ENCODE peak calls at places on chromosomes 16 and 17, in seven cellular contexts. C is testis, V is thyroid gland, B is endothelial cell of umbilical vein, X is tibial nerve, H is A549, Y is lower leg skin. L is an unnamed sample.

GRCh38 chr17:16288860-16289571 is 64.3 kb downstream of the CENPV start:
- DNase-seq in B (no peak), H (no peak), Y (no peak), V (no peak), X (no peak), C (no peak), L (no peak)

GRCh38 chr17:4994081-4994595 is 3.2 kb downstream of the INCA1 start:
- DNase-seq in B (no peak), X (no peak), H (no peak), C (no peak), V (no peak), Y (no peak), L (no peak)

GRCh38 chr17:12047977-12048376 is 27.3 kb downstream of the MAP2K4 start:
- DNase-seq in X (no peak), B (peak; percentile 35), Y (no peak), H (no peak), V (no peak), C (no peak), L (no peak)

GRCh38 chr16:130533-131173 is 7.8 kb downstream of the NPRL3 start:
- DNase-seq in H (no peak), Y (no peak), B (no peak), C (no peak), V (no peak), X (no peak), L (no peak)

GRCh38 chr16:48444574-48444973 is 59.4 kb upstream of the SIAH1 start:
- DNase-seq in C (no peak), V (no peak), Y (no peak), H (peak; percentile 73), X (no peak), B (peak; percentile 30), L (peak; percentile 29)

GRCh38 chr17:7977039-7977438 is 25.4 kb upstream of the GUCY2D start:
- DNase-seq in B (no peak), C (no peak), V (no peak), Y (no peak), H (no peak), X (no peak), L (no peak)

GRCh38 chr17:17227608-17228520 is 9.1 kb downstream of the FLCN start:
- DNase-seq in B (no peak), X (no peak), V (no peak), C (peak; percentile 61), Y (no peak), H (no peak), L (no peak)

GRCh38 chr16:10862432-10862831 is 14.6 kb upstream of the CIITA start:
- DNase-seq in X (peak; percentile 64), H (no peak), C (peak; percentile 43), Y (peak; percentile 63), B (no peak), V (no peak), L (peak; percentile 69)

GRCh38 chr17:70622382-70623260 is 453.3 kb downstream of the KCNJ2 start:
- DNase-seq in B (peak; percentile 76), Y (no peak), H (peak; percentile 25), C (peak; percentile 31), X (no peak), V (peak; percentile 25), L (no peak)

GRCh38 chr16:495127-495748 is 32.3 kb upstream of the CAPN15 start:
- DNase-seq in B (peak; percentile 49), Y (no peak), V (no peak), H (peak; percentile 73), C (peak; percentile 60), X (peak; percentile 14), L (no peak)

GRCh38 chr17:73293480-73293911 is 18.3 kb downstream of the CDC42EP4 start:
- DNase-seq in C (peak; percentile 43), X (no peak), Y (no peak), B (no peak), V (peak; percentile 96), H (no peak), L (no peak)

GRCh38 chr16:85570213-85570734 is 42.8 kb upstream of the GSE1 start:
- DNase-seq in Y (no peak), V (peak; percentile 46), B (no peak), C (no peak), H (no peak), X (no peak), L (no peak)

GRCh38 chr16:64900029-64900428 is 221.8 kb downstream of the CDH11 start:
- DNase-seq in H (no peak), Y (no peak), C (no peak), X (no peak), V (no peak), B (no peak), L (no peak)

GRCh38 chr16:87101903-87102302 is 215.3 kb downstream of the C16orf95 start:
- DNase-seq in B (no peak), H (no peak), Y (no peak), C (no peak), V (no peak), X (no peak), L (no peak)

GRCh38 chr17:39365252-39365651 is 36.2 kb downstream of the FBXL20 start:
- DNase-seq in H (no peak), V (no peak), X (no peak), B (no peak), C (no peak), Y (peak; percentile 18), L (no peak)

GRCh38 chr17:14942511-14943185 is 322.5 kb downstream of the PMP22 start:
- DNase-seq in Y (peak; percentile 24), X (no peak), V (no peak), C (no peak), H (no peak), B (no peak), L (no peak)

GRCh38 chr16:27841911-27842310 is 221.6 kb downstream of the GSG1L start:
- DNase-seq in V (no peak), B (no peak), X (no peak), Y (no peak), C (no peak), H (no peak), L (no peak)

DNA sequence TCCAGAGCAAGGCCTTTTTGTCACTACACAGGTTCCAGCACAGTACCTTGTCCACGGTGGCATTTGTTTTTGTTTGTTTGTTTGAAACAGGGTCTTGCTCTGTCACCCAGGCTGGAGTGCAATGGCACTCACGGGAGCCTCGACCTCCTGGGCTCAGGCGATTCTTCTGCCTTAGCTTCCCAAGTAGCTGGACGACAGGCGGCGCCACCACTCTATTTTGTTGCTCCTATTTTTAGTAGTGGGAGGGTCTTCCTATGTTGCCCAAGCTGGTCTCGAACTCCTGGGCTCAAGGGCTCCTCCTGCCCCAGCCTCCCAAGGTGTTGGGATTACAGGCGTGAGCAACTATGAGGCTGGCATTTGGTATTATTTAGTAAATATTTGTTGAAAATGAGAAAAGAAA is 10.3 kb downstream of the MRC2 start:
- DNase-seq in C (no peak), B (no peak), Y (no peak), V (no peak), X (no peak), H (no peak), L (no peak)
- TF ChIP-seq CTCF in C (no peak), B (no peak), Y (no peak), V (no peak), X (no peak), H (no peak), L (no peak)

DNA sequence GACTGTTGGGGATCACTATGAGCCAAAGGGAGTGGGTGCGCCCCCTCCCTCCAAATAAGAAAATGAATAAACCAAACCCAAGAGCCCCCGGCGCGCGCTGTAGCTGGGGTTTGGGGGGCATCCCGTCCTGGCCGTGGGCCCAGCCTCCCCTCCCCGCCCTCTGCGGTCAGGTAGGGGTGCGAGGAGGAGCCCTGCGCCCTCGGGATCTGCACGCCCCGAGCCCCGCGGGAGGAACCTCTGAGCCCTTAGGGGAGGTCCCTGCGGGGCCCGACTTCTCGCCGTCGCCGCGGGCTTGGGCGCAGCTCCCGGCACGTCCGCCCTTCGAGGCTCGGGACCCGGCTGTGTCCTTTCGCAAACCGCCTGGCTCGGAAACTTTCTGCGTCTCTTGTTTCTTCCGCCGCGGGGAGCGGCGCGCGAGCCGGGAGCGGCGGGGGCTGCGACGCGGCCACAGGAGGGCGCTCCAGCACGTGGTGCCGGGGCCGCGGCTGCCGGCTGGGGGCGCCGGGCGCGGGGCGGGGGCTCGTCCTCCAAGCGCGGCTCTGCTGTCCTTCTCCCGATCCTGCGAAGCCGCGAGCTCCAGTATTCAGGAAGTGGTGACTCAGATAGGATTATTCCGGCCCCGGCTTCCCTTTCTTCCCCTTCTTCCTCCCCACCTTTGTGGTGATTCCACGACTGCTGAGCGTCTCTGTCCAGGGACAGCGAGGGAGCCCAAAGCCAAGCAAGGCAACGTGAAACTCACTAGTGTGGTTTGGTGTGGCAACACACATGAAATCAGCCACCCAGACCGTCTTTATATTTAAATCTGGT is 1.6 kb downstream of the PITPNC1 start:
- DNase-seq in V (peak; percentile 67), Y (peak; percentile 47), C (peak; percentile 81), X (peak; percentile 63), B (peak; percentile 83), H (peak; percentile 75), L (peak; percentile 77)
- TF ChIP-seq POLR2A in V (peak; percentile 65), Y (no peak), C (no peak), X (peak; percentile 53), B (no peak), H (no peak), L (peak; percentile 55)

GRCh38 chr17:34236341-34236892 is 18.7 kb upstream of the CCL2 start:
- DNase-seq in B (no peak), V (no peak), C (no peak), X (no peak), Y (no peak), H (no peak), L (no peak)

GRCh38 chr17:34234616-34235015 is 20.5 kb upstream of the CCL2 start:
- DNase-seq in C (no peak), V (no peak), H (no peak), Y (no peak), B (no peak), X (no peak), L (no peak)

GRCh38 chr17:34235389-34236028 is 19.6 kb upstream of the CCL2 start:
- DNase-seq in H (no peak), X (peak; percentile 70), B (peak; percentile 97), V (peak; percentile 39), Y (peak; percentile 37), C (peak; percentile 84), L (peak; percentile 85)

GRCh38 chr17:34241062-34241461 is 14.0 kb upstream of the CCL2 start:
- DNase-seq in B (peak; percentile 79), H (no peak), C (peak; percentile 50), Y (peak; percentile 45), X (no peak), V (no peak), L (peak; percentile 87)

DNA sequence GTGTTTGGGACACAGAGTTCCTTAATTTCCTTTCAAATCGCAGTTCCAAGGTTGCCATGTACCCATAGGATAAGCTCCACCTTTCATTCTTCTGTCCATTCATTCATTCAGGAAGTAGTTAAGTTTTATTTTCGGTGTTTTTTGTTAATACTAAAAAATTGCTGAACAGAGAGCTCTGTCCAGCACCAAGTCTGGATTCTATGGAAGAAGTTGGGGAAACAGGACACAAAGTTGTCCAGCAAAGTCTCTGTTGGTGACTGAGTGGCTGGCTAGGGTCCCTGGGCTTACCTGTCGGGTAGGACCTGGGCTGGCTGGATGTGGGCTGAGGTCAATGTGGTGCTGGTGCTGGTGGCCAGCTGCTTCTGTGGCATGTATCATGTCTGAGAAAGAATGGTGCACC is 17.6 kb upstream of the CCL2 start:
- DNase-seq in C (no peak), Y (no peak), B (peak; percentile 17), X (no peak), V (no peak), H (no peak), L (no peak)
- H3K4me3 ChIP-seq in C (no peak overlapping the region), Y (no peak overlapping the region), B (no peak overlapping the region), X (no peak overlapping the region), V (no peak overlapping the region), H (no peak overlapping the region), L (no peak overlapping the region)

GRCh38 chr17:67559381-67559966 is 158.3 kb upstream of the NOL11 start:
- DNase-seq in Y (no peak), B (no peak), V (no peak), X (no peak), H (no peak), C (no peak), L (no peak)
- TF ChIP-seq CTCF in Y (no peak), B (peak; percentile 10), V (no peak), X (no peak), H (peak; percentile 22), C (no peak), L (no peak)

GRCh38 chr16:81817789-81818304 is 38.8 kb downstream of the PLCG2 start:
- DNase-seq in X (no peak), B (no peak), C (no peak), V (no peak), Y (no peak), H (no peak), L (no peak)
- TF ChIP-seq POLR2A in X (no peak), B (no peak), C (no peak), V (no peak), Y (no peak), H (no peak), L (no peak)